ENCODE peak calls at places on chromosomes 5 and 9, in six cellular contexts. P is dermis microvascular lymphatic vessel endothelial cell, G is ovary, H is heart right ventricle, S is cardiac fibroblast, B is astrocyte. A is an unnamed sample.

GRCh38 chr5:60872892-60873291 is 28.8 kb upstream of the ELOVL7 start:
- DNase-seq in P (no peak), G (no peak), H (no peak), S (no peak), B (no peak), A (no peak)

GRCh38 chr9:75372499-75373268 is 284.4 kb downstream of the OSTF1 start:
- DNase-seq in P (no peak), G (peak), H (no peak), S (no peak), B (no peak), A (no peak)

GRCh38 chr9:27645166-27645840 is 72.0 kb upstream of the C9orf72 start:
- DNase-seq in P (no peak), G (no peak), H (no peak), S (no peak), B (no peak), A (no peak)

GRCh38 chr9:122822056-122822455 is 6.3 kb downstream of the PDCL start:
- DNase-seq in P (no peak), G (no peak), H (no peak), S (no peak), B (no peak), A (no peak)

GRCh38 chr5:137446611-137447010 is 52.5 kb downstream of the SPOCK1 start:
- DNase-seq in P (no peak), G (no peak), H (no peak), S (no peak), B (no peak), A (no peak)

GRCh38 chr5:142032747-142033631 is 20.2 kb upstream of the GNPDA1 start:
- DNase-seq in P (no peak), G (no peak), H (peak), S (no peak), B (no peak), A (no peak)

GRCh38 chr5:74063821-74064598 is 438.0 kb downstream of the ARHGEF28 start:
- DNase-seq in P (peak), G (no peak), H (no peak), S (peak), B (peak), A (no peak)

GRCh38 chr9:80383347-80383746 is 811.6 kb downstream of the TLE4 start:
- DNase-seq in P (no peak), G (no peak), H (no peak), S (no peak), B (no peak), A (no peak)

GRCh38 chr9:138066049-138066448 is 188.5 kb downstream of the CACNA1B start:
- DNase-seq in P (no peak), G (peak), H (no peak), S (no peak), B (no peak), A (no peak)

A was measured in left ventricle myocardium inferior.